ENCODE peak calls at places on chromosomes 13 and 19, in four cellular contexts. A, P, E and J are unnamed samples.

GRCh38 chr13:20002766-20003165 is 44.2 kb downstream of the ZMYM2 start:
- DNase-seq in A (no peak), E (no peak), P (no peak), J (no peak)

GRCh38 chr13:25301347-25302113 is at the start of gene NUP58:
- DNase-seq in P (peak), A (peak), E (peak), J (peak)

GRCh38 chr19:55552620-55553019 is 7.3 kb upstream of the SBK3 start:
- DNase-seq in E (no peak), A (peak), P (no peak), J (no peak)

GRCh38 chr19:16154557-16154956 is 11.1 kb downstream of the HSH2D start:
- DNase-seq in P (no peak), A (no peak), E (no peak), J (no peak)

GRCh38 chr13:86601351-86601750 is 802.1 kb upstream of the SLITRK6 start:
- DNase-seq in P (no peak), E (no peak), A (no peak), J (no peak)

GRCh38 chr19:2391118-2391725 is 31.2 kb downstream of the TMPRSS9 start:
- DNase-seq in P (no peak), E (peak), A (peak), J (peak)

GRCh38 chr13:28850226-28850625 is 30.1 kb downstream of the MTUS2 start:
- DNase-seq in A (no peak), E (no peak), P (no peak), J (no peak)

GRCh38 chr13:111341886-111342285 is 21.4 kb downstream of the TEX29 start:
- DNase-seq in A (no peak), P (no peak), E (no peak), J (no peak)

GRCh38 chr13:31328549-31329229 is 128.9 kb downstream of the B3GLCT start:
- DNase-seq in P (no peak), E (no peak), A (no peak), J (no peak)

GRCh38 chr13:112803422-112803821 is 113.6 kb downstream of the ATP11A start:
- DNase-seq in E (no peak), A (no peak), P (no peak), J (peak)

GRCh38 chr13:77002590-77003190 is 10.8 kb downstream of the CLN5 start:
- DNase-seq in A (no peak), E (no peak), P (no peak), J (peak)

GRCh38 chr19:38691938-38692457 is 44.5 kb downstream of the ACTN4 start:
- DNase-seq in E (no peak), A (peak), P (no peak), J (no peak)

GRCh38 chr19:12994701-12995595 is at the start of gene NFIX:
- DNase-seq in P (peak), E (peak), A (no peak), J (peak)

GRCh38 chr13:39263033-39263432 is 224.8 kb downstream of the NHLRC3 start:
- DNase-seq in P (no peak), E (peak), A (no peak), J (peak)

GRCh38 chr19:46367434-46367833 is 20.5 kb downstream of the PPP5C start:
- DNase-seq in E (no peak), P (no peak), A (no peak), J (no peak)

GRCh38 chr13:79450110-79450509 is 30.8 kb upstream of the NDFIP2 start:
- DNase-seq in A (no peak), E (no peak), P (no peak), J (no peak)

GRCh38 chr19:19568802-19569756 is 31.0 kb downstream of the CILP2 start:
- DNase-seq in A (no peak), P (no peak), E (no peak), J (no peak)

GRCh38 chr13:112124100-112124499 is 57.2 kb downstream of the SOX1 start:
- DNase-seq in E (no peak), A (no peak), P (no peak), J (no peak)

GRCh38 chr19:53612762-53613526 is 18.9 kb upstream of the DPRX start:
- DNase-seq in P (no peak), E (no peak), A (no peak), J (no peak)

GRCh38 chr13:40330950-40331349 is 335.5 kb downstream of the FOXO1 start:
- DNase-seq in E (no peak), P (no peak), A (no peak), J (no peak)

GRCh38 chr13:98626298-98626940 is 49.5 kb upstream of the STK24 start:
- DNase-seq in E (no peak), P (no peak), A (no peak), J (no peak)

GRCh38 chr13:41461527-41462124 is 4.3 kb downstream of the RGCC start:
- DNase-seq in E (no peak), A (no peak), P (no peak), J (peak)

GRCh38 chr13:80047406-80047805 is 293.5 kb downstream of the SPRY2 start:
- DNase-seq in E (no peak), A (peak), P (no peak), J (no peak)

GRCh38 chr13:43432948-43433347 is 353.8 kb downstream of the ENOX1 start:
- DNase-seq in P (no peak), A (no peak), E (peak), J (no peak)

GRCh38 chr19:2330632-2331284 is 2.3 kb downstream of the SPPL2B start:
- DNase-seq in A (no peak), P (no peak), E (no peak), J (no peak)

GRCh38 chr13:107379398-107380155 is 811.6 kb upstream of the ARGLU1 start:
- DNase-seq in A (no peak), P (no peak), E (no peak), J (no peak)

GRCh38 chr13:107374038-107374437 is 806.1 kb upstream of the ARGLU1 start:
- DNase-seq in E (no peak), P (no peak), A (no peak), J (no peak)

GRCh38 chr13:107376393-107377085 is 808.6 kb upstream of the ARGLU1 start:
- DNase-seq in A (no peak), E (no peak), P (no peak), J (no peak)

GRCh38 chr13:107373551-107373950 is 805.6 kb upstream of the ARGLU1 start:
- DNase-seq in A (peak), E (no peak), P (no peak), J (no peak)

DNA sequence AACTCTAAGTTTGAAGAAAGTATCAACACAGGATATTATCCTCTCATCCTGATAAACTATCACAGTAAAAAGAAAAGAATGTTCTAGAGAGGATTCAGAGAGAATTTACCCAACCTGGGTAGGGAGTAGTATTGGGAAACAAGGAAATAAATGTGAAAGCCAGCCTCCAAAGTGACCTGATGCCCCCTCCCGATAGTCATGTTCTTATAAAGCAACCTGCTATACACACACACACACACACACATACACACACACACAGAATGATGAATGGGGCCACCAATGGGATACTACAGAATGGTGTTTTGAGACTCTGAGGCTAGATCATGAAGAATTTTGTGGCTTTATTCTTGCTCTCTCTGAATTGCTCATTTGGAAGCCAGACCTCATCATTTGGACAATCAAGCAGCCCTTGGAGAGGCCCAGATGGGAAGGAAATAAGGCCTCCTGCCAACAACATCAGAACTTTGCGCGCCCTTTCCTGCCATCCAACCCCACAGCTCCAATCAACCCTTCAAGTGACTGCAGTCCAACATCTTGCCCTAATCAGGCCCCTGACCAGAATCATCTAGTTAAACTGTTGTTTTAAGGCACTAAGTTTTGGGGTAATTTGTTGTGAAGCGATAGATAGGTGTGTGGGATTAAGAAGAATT is 807.9 kb upstream of the ARGLU1 start:
- DNase-seq in E (no peak), A (no peak), P (no peak), J (no peak)
- TF ChIP-seq CTCF in E (no peak), A (no peak), P (no peak), J (no peak)

GRCh38 chr13:21053231-21053630 is 8.2 kb downstream of the LATS2 start:
- DNase-seq in E (no peak), P (no peak), A (no peak), J (no peak)

GRCh38 chr13:21055511-21056045 is 5.8 kb downstream of the LATS2 start:
- DNase-seq in P (no peak), A (no peak), E (no peak), J (no peak)

GRCh38 chr13:21055016-21055415 is 6.4 kb downstream of the LATS2 start:
- DNase-seq in E (no peak), P (no peak), A (no peak), J (no peak)

GRCh38 chr13:21051675-21052074 is 9.7 kb downstream of the LATS2 start:
- DNase-seq in P (no peak), A (no peak), E (no peak), J (no peak)

DNA sequence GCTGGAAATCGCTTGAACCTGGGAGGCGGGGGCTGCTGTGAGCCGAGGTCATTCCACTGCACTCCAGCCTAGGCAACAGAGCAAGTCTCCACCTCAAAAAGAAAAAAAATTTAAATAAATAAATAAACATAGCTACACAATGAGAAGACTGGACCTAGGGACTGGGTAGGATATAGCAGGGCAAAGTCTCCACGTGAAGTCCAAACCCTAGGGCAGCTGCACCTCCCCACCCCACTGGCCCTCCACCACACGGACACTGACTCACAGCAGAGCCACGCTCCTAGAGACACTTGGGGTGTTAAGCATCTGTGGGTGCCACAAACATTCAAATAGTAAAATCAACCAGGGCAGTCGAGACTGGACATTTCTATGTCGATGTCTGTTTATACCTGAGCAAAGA is 7.1 kb downstream of the LATS2 start:
- DNase-seq in E (no peak), P (no peak), A (no peak), J (no peak)
- TF ChIP-seq CTCF in E (no peak), P (no peak), A (no peak), J (no peak)

GRCh38 chr13:51241720-51242119 is 19.5 kb downstream of the FAM124A start:
- DNase-seq in P (no peak), A (no peak), E (no peak), J (no peak)
- TF ChIP-seq CTCF in P (no peak), A (no peak), E (no peak), J (no peak)

DNA sequence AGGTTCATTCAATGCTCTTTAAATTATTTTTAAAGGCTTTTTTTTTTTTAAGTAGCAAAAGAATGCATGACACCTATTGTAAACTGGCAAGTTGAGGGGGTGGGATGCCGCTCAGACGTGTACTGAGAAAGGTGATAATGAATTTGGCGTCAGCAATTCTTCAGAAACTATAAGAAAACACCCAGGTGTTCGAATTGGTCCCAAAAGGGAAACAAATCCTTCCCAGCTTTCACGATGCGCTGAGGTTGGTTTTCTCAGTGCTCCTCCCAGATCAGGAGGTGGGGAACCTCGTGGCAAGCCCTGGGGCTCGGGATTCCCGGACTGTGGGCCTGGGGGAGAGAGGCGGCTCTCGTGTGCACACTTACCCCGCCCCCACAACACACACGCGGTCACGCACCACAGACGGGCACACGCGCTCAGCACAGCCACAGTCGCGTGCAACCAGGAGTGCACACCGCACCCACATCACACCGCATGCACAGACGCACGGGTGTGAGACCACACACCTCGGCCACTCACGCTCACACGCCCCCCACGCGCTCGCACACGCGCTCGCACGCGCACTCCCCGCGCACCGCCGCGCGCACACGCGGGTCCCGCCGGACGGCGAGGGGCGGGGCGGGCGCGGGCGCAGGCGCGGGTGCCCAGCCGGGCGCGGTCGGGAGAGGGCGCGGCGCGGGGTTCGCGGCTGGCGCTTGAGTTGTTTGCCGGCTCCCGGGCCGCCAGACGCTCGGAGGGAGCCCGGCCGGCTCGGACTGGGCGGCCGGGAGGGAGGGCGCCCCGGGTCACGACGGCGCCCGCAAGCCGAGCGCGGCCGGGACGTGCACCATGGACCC is at the start of gene FAM124A:
- DNase-seq in P (no peak), A (no peak), E (peak), J (peak)
- TF ChIP-seq CTCF in P (no peak), A (peak), E (peak), J (peak)

GRCh38 chr13:63455938-63456337 is 2040.3 kb upstream of the PCDH20 start:
- DNase-seq in P (no peak), A (no peak), E (no peak), J (no peak)
- TF ChIP-seq CTCF in P (no peak), A (peak), E (no peak), J (no peak)

GRCh38 chr13:75691183-75691582 is 55.1 kb downstream of the LMO7 start:
- DNase-seq in A (no peak), P (no peak), E (no peak), J (no peak)

GRCh38 chr13:75687145-75687763 is 51.1 kb downstream of the LMO7 start:
- DNase-seq in P (no peak), E (no peak), A (no peak), J (no peak)

GRCh38 chr13:75679459-75679858 is 43.3 kb downstream of the LMO7 start:
- DNase-seq in E (no peak), A (no peak), P (no peak), J (no peak)

GRCh38 chr13:75689686-75690085 is 53.6 kb downstream of the LMO7 start:
- DNase-seq in P (no peak), A (no peak), E (no peak), J (no peak)

DNA sequence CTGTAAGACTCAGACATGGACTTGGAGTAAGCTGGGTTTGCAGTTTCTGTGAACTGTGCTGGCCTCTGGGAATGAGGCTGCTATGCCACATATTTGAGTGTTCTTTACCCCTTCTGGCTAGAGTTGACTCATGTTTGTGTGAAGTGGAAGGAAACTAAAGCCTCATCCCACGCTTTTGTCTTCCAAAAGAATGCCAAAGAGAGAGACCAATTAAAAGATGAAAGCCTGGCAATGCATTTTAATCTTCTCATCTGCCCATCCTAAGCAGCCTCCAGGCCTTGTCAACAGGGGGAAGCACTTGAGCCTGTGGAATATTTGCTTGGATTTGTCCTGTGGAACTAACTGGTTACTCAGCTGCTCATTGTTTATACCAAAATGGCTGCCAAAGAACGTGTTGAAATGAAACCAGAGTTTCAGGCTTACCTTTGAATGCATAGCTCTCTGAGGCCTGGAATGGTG is 49.1 kb downstream of the LMO7 start:
- DNase-seq in A (peak), E (no peak), P (no peak), J (no peak)
- TF ChIP-seq CTCF in A (peak), E (no peak), P (no peak), J (no peak)

GRCh38 chr19:33311326-33311682 is 9.0 kb upstream of the CEBPA start:
- DNase-seq in E (no peak), A (no peak), P (peak), J (no peak)
- TF ChIP-seq CTCF in E (no peak), A (no peak), P (peak), J (peak)